ENCODE peak calls at places on chromosomes 2 and 18, in ten cellular contexts. One of them, this sample, is unnamed. For H3K4me1, the result is how much of the 10 kb centered on the place peaks cover.

GRCh38 chr18:78136986-78137385 is 842.6 kb upstream of the SALL3 start:
- DNase-seq in right cardiac atrium: no peak
- DNase-seq in OCI-LY7: no peak
- DNase-seq in Peyer's patch: no peak
- DNase-seq in left lung: no peak
- DNase-seq in mesenchymal stem cell: no peak
- DNase-seq in astrocyte: no peak
- DNase-seq in IMR-90: no peak
- DNase-seq in endodermal cell: no peak
- DNase-seq in hepatocyte: no peak
- DNase-seq in this sample: no peak

GRCh38 chr2:239498576-239498975 is 97.8 kb upstream of the HDAC4 start:
- DNase-seq in right cardiac atrium: no peak
- DNase-seq in OCI-LY7: no peak
- DNase-seq in Peyer's patch: no peak
- DNase-seq in left lung: no peak
- DNase-seq in mesenchymal stem cell: no peak
- DNase-seq in astrocyte: no peak
- DNase-seq in IMR-90: no peak
- DNase-seq in endodermal cell: peak
- DNase-seq in hepatocyte: no peak
- DNase-seq in this sample: no peak

GRCh38 chr2:121254748-121255147 is 30.3 kb downstream of the TFCP2L1 start:
- DNase-seq in right cardiac atrium: no peak
- DNase-seq in OCI-LY7: no peak
- DNase-seq in Peyer's patch: peak
- DNase-seq in left lung: peak
- DNase-seq in mesenchymal stem cell: no peak
- DNase-seq in astrocyte: no peak
- DNase-seq in IMR-90: no peak
- DNase-seq in endodermal cell: no peak
- DNase-seq in hepatocyte: peak
- DNase-seq in this sample: no peak

GRCh38 chr2:23757686-23758433 is 169.1 kb downstream of the ATAD2B start:
- DNase-seq in right cardiac atrium: no peak
- DNase-seq in OCI-LY7: no peak
- DNase-seq in Peyer's patch: peak
- DNase-seq in left lung: no peak
- DNase-seq in mesenchymal stem cell: peak
- DNase-seq in astrocyte: peak
- DNase-seq in IMR-90: peak
- DNase-seq in endodermal cell: no peak
- DNase-seq in hepatocyte: peak
- DNase-seq in this sample: no peak

GRCh38 chr18:57210101-57210661 is 63.3 kb downstream of the BOD1L2 start:
- DNase-seq in right cardiac atrium: peak
- DNase-seq in OCI-LY7: no peak
- DNase-seq in Peyer's patch: peak
- DNase-seq in left lung: peak
- DNase-seq in mesenchymal stem cell: peak
- DNase-seq in astrocyte: peak
- DNase-seq in IMR-90: peak
- DNase-seq in endodermal cell: peak
- DNase-seq in hepatocyte: peak
- DNase-seq in this sample: no peak

GRCh38 chr2:38248246-38248645 is 128.8 kb downstream of the ATL2 start:
- DNase-seq in right cardiac atrium: no peak
- DNase-seq in OCI-LY7: no peak
- DNase-seq in Peyer's patch: no peak
- DNase-seq in left lung: no peak
- DNase-seq in mesenchymal stem cell: no peak
- DNase-seq in astrocyte: no peak
- DNase-seq in IMR-90: no peak
- DNase-seq in endodermal cell: no peak
- DNase-seq in hepatocyte: no peak
- DNase-seq in this sample: no peak

GRCh38 chr2:100339823-100340222 is 17.5 kb upstream of the LONRF2 start:
- DNase-seq in right cardiac atrium: no peak
- DNase-seq in OCI-LY7: no peak
- DNase-seq in Peyer's patch: no peak
- DNase-seq in left lung: no peak
- DNase-seq in mesenchymal stem cell: no peak
- DNase-seq in astrocyte: no peak
- DNase-seq in IMR-90: no peak
- DNase-seq in endodermal cell: no peak
- DNase-seq in hepatocyte: no peak
- DNase-seq in this sample: no peak

GRCh38 chr2:96241901-96242611 is 23.7 kb downstream of the TMEM127 start:
- DNase-seq in right cardiac atrium: peak
- DNase-seq in OCI-LY7: peak
- DNase-seq in Peyer's patch: peak
- DNase-seq in left lung: peak
- DNase-seq in mesenchymal stem cell: peak
- DNase-seq in astrocyte: peak
- DNase-seq in IMR-90: peak
- DNase-seq in endodermal cell: no peak
- DNase-seq in hepatocyte: no peak
- DNase-seq in this sample: peak

GRCh38 chr2:28063492-28063962 is 173.0 kb downstream of the BABAM2 start:
- DNase-seq in right cardiac atrium: no peak
- DNase-seq in OCI-LY7: no peak
- DNase-seq in Peyer's patch: no peak
- DNase-seq in left lung: no peak
- DNase-seq in mesenchymal stem cell: no peak
- DNase-seq in astrocyte: peak
- DNase-seq in IMR-90: no peak
- DNase-seq in endodermal cell: no peak
- DNase-seq in hepatocyte: no peak
- DNase-seq in this sample: no peak

GRCh38 chr2:231786917-231787292 is 660 bp downstream of the COPS7B start:
- DNase-seq in right cardiac atrium: no peak
- DNase-seq in OCI-LY7: no peak
- DNase-seq in Peyer's patch: no peak
- DNase-seq in left lung: no peak
- DNase-seq in mesenchymal stem cell: no peak
- DNase-seq in astrocyte: no peak
- DNase-seq in IMR-90: no peak
- DNase-seq in endodermal cell: no peak
- DNase-seq in hepatocyte: no peak
- DNase-seq in this sample: no peak

GRCh38 chr2:231786177-231786916 is at the start of gene COPS7B:
- DNase-seq in right cardiac atrium: peak
- DNase-seq in OCI-LY7: peak
- DNase-seq in Peyer's patch: peak
- DNase-seq in left lung: peak
- DNase-seq in mesenchymal stem cell: peak
- DNase-seq in astrocyte: peak
- DNase-seq in IMR-90: peak
- DNase-seq in endodermal cell: peak
- DNase-seq in hepatocyte: peak
- DNase-seq in this sample: peak

GRCh38 chr2:231785413-231785812 is 832 bp upstream of the COPS7B start:
- DNase-seq in right cardiac atrium: no peak
- DNase-seq in OCI-LY7: no peak
- DNase-seq in Peyer's patch: no peak
- DNase-seq in left lung: no peak
- DNase-seq in mesenchymal stem cell: no peak
- DNase-seq in astrocyte: no peak
- DNase-seq in IMR-90: no peak
- DNase-seq in endodermal cell: no peak
- DNase-seq in hepatocyte: no peak
- DNase-seq in this sample: no peak

GRCh38 chr2:231781798-231782726 is 980 bp upstream of the PDE6D start:
- DNase-seq in right cardiac atrium: peak
- DNase-seq in OCI-LY7: peak
- DNase-seq in Peyer's patch: peak
- DNase-seq in left lung: no peak
- DNase-seq in mesenchymal stem cell: peak
- DNase-seq in astrocyte: peak
- DNase-seq in IMR-90: peak
- DNase-seq in endodermal cell: no peak
- DNase-seq in hepatocyte: peak
- DNase-seq in this sample: no peak

DNA sequence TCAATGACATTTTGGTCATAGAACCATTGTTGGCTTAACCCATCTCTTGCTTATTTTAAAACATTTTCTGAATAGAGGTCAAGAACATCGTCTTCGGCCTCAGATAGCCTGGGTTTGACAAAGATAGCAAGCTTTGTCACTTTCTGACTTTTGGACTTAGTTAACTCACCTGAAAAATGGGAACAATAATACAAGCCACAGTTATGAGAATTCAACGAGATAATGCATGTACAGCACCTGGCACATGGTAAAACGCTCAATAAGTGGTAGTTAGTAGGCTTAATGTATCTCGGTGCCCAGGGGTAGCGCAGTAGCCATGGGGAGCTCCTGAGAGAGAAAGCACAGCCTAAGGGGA is 446 bp upstream of the COPS7B start:
- DNase-seq in right cardiac atrium: no peak
- DNase-seq in OCI-LY7: no peak
- DNase-seq in Peyer's patch: no peak
- DNase-seq in left lung: no peak
- DNase-seq in mesenchymal stem cell: no peak
- DNase-seq in astrocyte: no peak
- DNase-seq in IMR-90: no peak
- DNase-seq in endodermal cell: no peak
- DNase-seq in hepatocyte: no peak
- DNase-seq in this sample: no peak
- H3K4me1 ChIP-seq in right cardiac atrium: under half
- H3K4me1 ChIP-seq in OCI-LY7: under half
- H3K4me1 ChIP-seq in Peyer's patch: under half
- H3K4me1 ChIP-seq in left lung: half or more
- H3K4me1 ChIP-seq in mesenchymal stem cell: under half
- H3K4me1 ChIP-seq in astrocyte: under half
- H3K4me1 ChIP-seq in IMR-90: under half
- H3K4me1 ChIP-seq in endodermal cell: under half
- H3K4me1 ChIP-seq in hepatocyte: under half
- H3K4me1 ChIP-seq in this sample: under half

DNA sequence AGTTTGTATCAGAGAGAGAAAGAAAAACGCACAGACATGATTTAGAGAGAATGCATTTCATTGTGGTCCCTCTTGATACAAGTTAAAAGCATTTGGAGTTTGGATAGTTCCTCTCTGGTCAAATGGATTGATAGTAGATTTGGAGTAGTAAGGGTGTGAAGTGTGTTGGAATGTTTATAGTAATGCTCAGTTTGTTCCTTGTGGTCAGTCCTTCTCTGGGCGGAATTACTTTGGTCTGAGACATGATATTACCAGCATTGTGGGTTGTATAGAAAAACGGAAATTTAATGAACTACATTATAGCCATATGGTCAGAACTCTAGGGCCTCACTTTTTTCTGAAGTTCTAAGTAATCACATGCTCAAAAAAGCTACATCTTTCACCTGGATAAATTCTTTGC is 178.9 kb downstream of the AGAP1 start:
- DNase-seq in right cardiac atrium: no peak
- DNase-seq in OCI-LY7: no peak
- DNase-seq in Peyer's patch: no peak
- DNase-seq in left lung: no peak
- DNase-seq in mesenchymal stem cell: no peak
- DNase-seq in astrocyte: peak
- DNase-seq in IMR-90: no peak
- DNase-seq in endodermal cell: no peak
- DNase-seq in hepatocyte: no peak
- DNase-seq in this sample: no peak
- H3K4me3 ChIP-seq in right cardiac atrium: no peak
- H3K4me3 ChIP-seq in OCI-LY7: no peak
- H3K4me3 ChIP-seq in Peyer's patch: no peak
- H3K4me3 ChIP-seq in left lung: no peak
- H3K4me3 ChIP-seq in mesenchymal stem cell: no peak
- H3K4me3 ChIP-seq in astrocyte: no peak
- H3K4me3 ChIP-seq in IMR-90: no peak
- H3K4me3 ChIP-seq in endodermal cell: no peak
- H3K4me3 ChIP-seq in hepatocyte: no peak
- H3K4me3 ChIP-seq in this sample: no peak

GRCh38 chr2:136344339-136344738 is 226.4 kb upstream of the CXCR4 start:
- DNase-seq in right cardiac atrium: no peak
- DNase-seq in OCI-LY7: no peak
- DNase-seq in Peyer's patch: no peak
- DNase-seq in left lung: no peak
- DNase-seq in mesenchymal stem cell: no peak
- DNase-seq in astrocyte: no peak
- DNase-seq in IMR-90: no peak
- DNase-seq in endodermal cell: no peak
- DNase-seq in hepatocyte: no peak
- DNase-seq in this sample: no peak
- H3K4me1 ChIP-seq in right cardiac atrium: under half
- H3K4me1 ChIP-seq in OCI-LY7: under half
- H3K4me1 ChIP-seq in Peyer's patch: under half
- H3K4me1 ChIP-seq in left lung: under half
- H3K4me1 ChIP-seq in mesenchymal stem cell: under half
- H3K4me1 ChIP-seq in astrocyte: under half
- H3K4me1 ChIP-seq in IMR-90: under half
- H3K4me1 ChIP-seq in endodermal cell: under half
- H3K4me1 ChIP-seq in hepatocyte: under half
- H3K4me1 ChIP-seq in this sample: under half

GRCh38 chr2:25132296-25132630 is 36.1 kb downstream of the POMC start:
- DNase-seq in right cardiac atrium: no peak
- DNase-seq in OCI-LY7: no peak
- DNase-seq in Peyer's patch: no peak
- DNase-seq in left lung: no peak
- DNase-seq in mesenchymal stem cell: peak
- DNase-seq in astrocyte: no peak
- DNase-seq in IMR-90: no peak
- DNase-seq in endodermal cell: peak
- DNase-seq in hepatocyte: peak
- DNase-seq in this sample: no peak
- H3K4me3 ChIP-seq in right cardiac atrium: peak
- H3K4me3 ChIP-seq in OCI-LY7: no peak
- H3K4me3 ChIP-seq in Peyer's patch: no peak
- H3K4me3 ChIP-seq in left lung: no peak
- H3K4me3 ChIP-seq in mesenchymal stem cell: no peak
- H3K4me3 ChIP-seq in astrocyte: no peak
- H3K4me3 ChIP-seq in IMR-90: no peak
- H3K4me3 ChIP-seq in endodermal cell: no peak
- H3K4me3 ChIP-seq in hepatocyte: no peak
- H3K4me3 ChIP-seq in this sample: no peak

GRCh38 chr2:46775722-46776121 is 139.9 kb downstream of the MCFD2 start:
- DNase-seq in right cardiac atrium: no peak
- DNase-seq in OCI-LY7: no peak
- DNase-seq in Peyer's patch: no peak
- DNase-seq in left lung: no peak
- DNase-seq in mesenchymal stem cell: no peak
- DNase-seq in astrocyte: no peak
- DNase-seq in IMR-90: no peak
- DNase-seq in endodermal cell: no peak
- DNase-seq in hepatocyte: no peak
- DNase-seq in this sample: no peak
- H3K4me1 ChIP-seq in right cardiac atrium: under half
- H3K4me1 ChIP-seq in OCI-LY7: under half
- H3K4me1 ChIP-seq in Peyer's patch: under half
- H3K4me1 ChIP-seq in left lung: under half
- H3K4me1 ChIP-seq in mesenchymal stem cell: under half
- H3K4me1 ChIP-seq in astrocyte: under half
- H3K4me1 ChIP-seq in IMR-90: under half
- H3K4me1 ChIP-seq in endodermal cell: under half
- H3K4me1 ChIP-seq in hepatocyte: under half
- H3K4me1 ChIP-seq in this sample: under half

DNA sequence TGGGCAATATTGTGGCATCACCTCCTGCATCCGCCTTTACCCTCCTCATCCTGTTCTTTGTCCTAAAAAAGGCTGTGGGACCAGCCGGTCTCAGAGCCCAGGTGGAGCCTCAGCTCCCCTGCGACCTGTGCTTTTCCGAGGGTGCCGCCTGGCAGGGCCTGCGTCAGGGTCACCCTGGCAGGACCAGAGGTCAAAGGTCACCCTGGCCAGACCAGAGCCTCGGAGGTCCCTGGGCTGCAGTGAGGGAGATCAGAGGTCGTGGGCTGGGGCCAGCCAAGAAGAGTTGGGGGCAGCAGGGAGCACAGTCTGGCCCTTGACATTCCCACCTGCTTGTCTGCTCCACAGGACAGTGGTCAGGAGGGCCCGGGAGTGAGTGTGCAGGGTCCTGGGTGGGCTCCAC is 31.5 kb downstream of the RBFA start:
- DNase-seq in right cardiac atrium: no peak
- DNase-seq in OCI-LY7: no peak
- DNase-seq in Peyer's patch: no peak
- DNase-seq in left lung: no peak
- DNase-seq in mesenchymal stem cell: no peak
- DNase-seq in astrocyte: no peak
- DNase-seq in IMR-90: no peak
- DNase-seq in endodermal cell: no peak
- DNase-seq in hepatocyte: no peak
- DNase-seq in this sample: no peak
- H3K4me3 ChIP-seq in right cardiac atrium: no peak
- H3K4me3 ChIP-seq in OCI-LY7: no peak
- H3K4me3 ChIP-seq in Peyer's patch: no peak
- H3K4me3 ChIP-seq in left lung: no peak
- H3K4me3 ChIP-seq in mesenchymal stem cell: no peak
- H3K4me3 ChIP-seq in astrocyte: no peak
- H3K4me3 ChIP-seq in IMR-90: no peak
- H3K4me3 ChIP-seq in endodermal cell: no peak
- H3K4me3 ChIP-seq in hepatocyte: no peak
- H3K4me3 ChIP-seq in this sample: no peak

This sample was measured in CD8-positive, alpha-beta T cell.